ENCODE peak calls at places on chromosome 6, in eight cellular contexts. R is bronchial epithelial cell; B is HFFc6; S is AG09309; V is progenitor cell of endocrine pancreas; U is stomach; Y is brain microvascular endothelial cell; L is CD4-positive, alpha-beta T cell. T is an unnamed sample.

GRCh38 chr6:32982084-32982701 is 13.8 kb downstream of the BRD2 start:
- DNase-seq in V (no peak), S (no peak), U (no peak), L (no peak), B (no peak), R (peak; percentile 32), Y (no peak), T (no peak)

GRCh38 chr6:168149015-168149414 is 70.0 kb upstream of the FRMD1 start:
- DNase-seq in V (no peak), L (no peak), R (no peak), Y (no peak), U (no peak), B (no peak), S (no peak), T (no peak)

GRCh38 chr6:158867381-158868121 is 48.4 kb upstream of the EZR start:
- DNase-seq in L (no peak), S (no peak), R (peak; percentile 70), V (no peak), U (peak; percentile 38), Y (no peak), B (no peak), T (no peak)

GRCh38 chr6:42099340-42100028 is 42.9 kb downstream of the C6orf132 start:
- DNase-seq in S (no peak), B (peak; percentile 26), Y (peak; percentile 53), V (no peak), U (peak; percentile 88), R (peak; percentile 92), L (no peak), T (peak; percentile 26)

GRCh38 chr6:77403424-77403823 is 59.9 kb downstream of the HTR1B start:
- DNase-seq in U (no peak), Y (peak; percentile 65), S (peak; percentile 23), B (peak; percentile 65), R (peak; percentile 57), L (no peak), V (no peak), T (peak; percentile 9)

GRCh38 chr6:156883497-156884252 is 106.5 kb downstream of the ARID1B start:
- DNase-seq in Y (no peak), B (no peak), V (no peak), R (peak; percentile 58), L (no peak), S (no peak), U (peak; percentile 67), T (no peak)

GRCh38 chr6:1436334-1437306 is 47.2 kb downstream of the FOXF2 start:
- DNase-seq in Y (peak; percentile 76), V (peak; percentile 54), S (peak; percentile 35), B (peak; percentile 70), U (peak; percentile 33), R (peak; percentile 61), L (peak; percentile 30), T (no peak)

GRCh38 chr6:154164397-154164796 is 125.4 kb downstream of the OPRM1 start:
- DNase-seq in Y (peak; percentile 19), R (no peak), L (no peak), V (no peak), S (peak; percentile 74), U (no peak), B (no peak), T (no peak)

GRCh38 chr6:169938262-169938701 is 186.9 kb downstream of the ERMARD start:
- DNase-seq in L (no peak), B (no peak), V (no peak), R (no peak), S (no peak), U (no peak), Y (no peak), T (no peak)

GRCh38 chr6:134911532-134911931 is 38.4 kb downstream of the ALDH8A1 start:
- DNase-seq in R (peak; percentile 96), S (peak; percentile 35), B (peak; percentile 75), L (no peak), V (no peak), Y (peak; percentile 58), U (no peak), T (peak; percentile 80)

GRCh38 chr6:118660218-118660569 is 8.8 kb upstream of the CEP85L start:
- DNase-seq in L (peak; percentile 47), S (no peak), V (no peak), Y (peak; percentile 14), U (no peak), B (no peak), R (no peak), T (no peak)

GRCh38 chr6:137820425-137820824 is 46.6 kb upstream of the TNFAIP3 start:
- DNase-seq in U (no peak), Y (no peak), R (no peak), L (no peak), V (no peak), S (no peak), B (no peak), T (no peak)

GRCh38 chr6:82365011-82365751 is 1.6 kb downstream of the TPBG start:
- DNase-seq in R (peak; percentile 37), V (peak; percentile 35), B (no peak), L (no peak), Y (peak; percentile 6), S (no peak), U (peak; percentile 42), T (no peak)

GRCh38 chr6:39377530-39377929 is 55.0 kb upstream of the KCNK16 start:
- DNase-seq in U (no peak), L (no peak), B (peak; percentile 3), S (peak; percentile 55), Y (peak; percentile 73), R (peak; percentile 49), V (peak; percentile 34), T (peak; percentile 18)

GRCh38 chr6:39998126-39998525 is 63.9 kb upstream of the MOCS1 start:
- DNase-seq in S (no peak), Y (no peak), U (no peak), V (no peak), B (no peak), L (no peak), R (peak; percentile 23), T (no peak)

GRCh38 chr6:119495230-119495683 is 145.7 kb upstream of the MAN1A1 start:
- DNase-seq in L (no peak), Y (no peak), S (no peak), V (no peak), B (no peak), U (peak; percentile 30), R (no peak), T (no peak)

GRCh38 chr6:169271158-169271936 is 17.7 kb upstream of the THBS2 start:
- DNase-seq in R (no peak), L (no peak), B (no peak), V (no peak), Y (no peak), S (no peak), U (no peak), T (no peak)

GRCh38 chr6:128648022-128648598 is 127.7 kb upstream of the PTPRK start:
- DNase-seq in B (no peak), L (no peak), R (no peak), Y (no peak), S (no peak), V (no peak), U (no peak), T (no peak)

GRCh38 chr6:56963043-56963442 is 8.1 kb downstream of the BEND6 start:
- DNase-seq in L (no peak), V (no peak), Y (no peak), R (no peak), B (no peak), S (no peak), U (no peak), T (no peak)

GRCh38 chr6:56962451-56962850 is 7.5 kb downstream of the BEND6 start:
- DNase-seq in V (no peak), B (no peak), R (no peak), L (no peak), U (no peak), S (no peak), Y (no peak), T (no peak)

GRCh38 chr6:56961151-56961550 is 6.2 kb downstream of the BEND6 start:
- DNase-seq in U (no peak), V (no peak), B (no peak), Y (no peak), L (no peak), R (peak; percentile 48), S (no peak), T (no peak)

GRCh38 chr6:56963793-56964192 is 8.9 kb downstream of the BEND6 start:
- DNase-seq in Y (no peak), S (no peak), U (no peak), L (no peak), V (no peak), R (no peak), B (no peak), T (no peak)

GRCh38 chr6:56965126-56965525 is 10.2 kb downstream of the BEND6 start:
- DNase-seq in B (no peak), U (no peak), L (no peak), S (no peak), Y (no peak), R (no peak), V (no peak), T (no peak)
- TF ChIP-seq CTCF in B (no peak), U (no peak), L (no peak), S (no peak), Y (no peak), R (no peak), V (no peak), T (no peak)

GRCh38 chr6:167034056-167034455 is 34.9 kb downstream of the CEP43 start:
- DNase-seq in L (no peak), U (no peak), B (no peak), R (no peak), Y (no peak), V (no peak), S (no peak), T (no peak)

DNA sequence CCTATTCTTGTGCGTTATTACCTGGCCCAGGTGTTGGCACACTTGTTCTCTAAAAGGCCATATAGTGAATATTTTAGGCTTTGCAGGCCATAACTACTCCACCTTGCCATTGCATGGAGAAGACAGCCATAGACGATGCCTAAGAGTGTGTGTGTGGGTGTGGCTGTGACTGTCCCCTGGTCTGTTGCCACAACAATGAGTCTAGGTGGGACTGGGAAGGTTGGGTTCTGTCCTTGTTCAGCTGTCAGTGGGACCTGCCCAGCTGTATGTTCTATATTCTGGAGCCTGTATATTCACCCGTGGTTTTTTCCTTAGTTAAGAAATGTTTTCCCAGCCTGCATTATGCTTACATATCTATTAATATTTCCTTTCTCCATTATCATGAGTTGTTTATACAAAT is 38.6 kb downstream of the CEP43 start:
- DNase-seq in V (no peak), L (no peak), U (no peak), Y (no peak), B (no peak), S (no peak), R (no peak), T (no peak)
- TF ChIP-seq CTCF in V (no peak), L (no peak), U (no peak), Y (no peak), B (no peak), S (no peak), R (no peak), T (no peak)

DNA sequence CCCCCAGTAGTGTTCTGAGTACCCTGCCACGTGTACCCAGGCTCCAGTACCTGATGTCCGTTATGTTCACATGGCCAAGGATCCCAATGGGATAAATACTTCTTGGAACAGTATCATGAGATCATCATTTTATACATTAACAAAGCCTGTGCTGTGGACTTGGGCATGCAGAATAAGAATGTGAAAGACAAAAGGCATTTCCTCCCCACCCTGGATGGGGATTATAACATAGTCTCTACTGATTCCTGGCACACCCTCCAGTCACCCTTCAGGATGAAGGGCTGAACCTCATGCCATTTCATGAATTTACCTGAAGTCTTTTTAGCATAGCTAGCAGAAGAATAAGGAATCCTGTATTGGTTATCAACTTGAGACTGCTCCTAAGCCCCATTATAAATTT is 2.8 kb downstream of the TNFRSF21 start:
- DNase-seq in V (no peak), B (no peak), S (no peak), R (peak; percentile 48), Y (no peak), L (no peak), U (no peak), T (peak; percentile 19)
- TF ChIP-seq CTCF in V (no peak), B (no peak), S (no peak), R (no peak), Y (no peak), L (no peak), U (no peak), T (no peak)

GRCh38 chr6:139373154-139373927 is 1.1 kb downstream of the CITED2 start:
- DNase-seq in S (no peak), L (peak; percentile 65), R (peak; percentile 35), Y (peak; percentile 37), V (peak; percentile 41), U (peak; percentile 75), B (peak; percentile 84), T (no peak)
- TF ChIP-seq CTCF in S (peak; percentile 10), L (peak; percentile 34), R (peak; percentile 21), Y (peak; percentile 31), V (peak; percentile 53), U (no peak), B (peak; percentile 53), T (no peak)